ENCODE peak calls at places on chromosomes 13 and 19, in seven cellular contexts. One of them, this sample, is unnamed.

GRCh38 chr19:1285737-1286360 is at the start of gene EFNA2:
- DNase-seq in iris pigment epithelial cell: no peak
- DNase-seq in central memory CD4-positive, alpha-beta T cell: no peak
- DNase-seq in substantia nigra: no peak
- DNase-seq in memory B cell: no peak
- DNase-seq in stimulated activated CD4-positive, alpha-beta T cell treated with anti-CD3 and anti-CD28 coated beads, Interleukin-1b, Interleukin-23, amount 100 ng/mL, for 1 hour: no peak
- DNase-seq in neural crest cell: no peak
- DNase-seq in this sample: peak

GRCh38 chr19:38691938-38692457 is 44.5 kb downstream of the ACTN4 start:
- DNase-seq in neural crest cell: no peak
- DNase-seq in central memory CD4-positive, alpha-beta T cell: no peak
- DNase-seq in memory B cell: no peak
- DNase-seq in iris pigment epithelial cell: peak
- DNase-seq in substantia nigra: no peak
- DNase-seq in stimulated activated CD4-positive, alpha-beta T cell treated with anti-CD3 and anti-CD28 coated beads, Interleukin-1b, Interleukin-23, amount 100 ng/mL, for 1 hour: no peak
- DNase-seq in this sample: no peak

GRCh38 chr13:98436379-98436909 is 140.5 kb downstream of the STK24 start:
- DNase-seq in central memory CD4-positive, alpha-beta T cell: no peak
- DNase-seq in stimulated activated CD4-positive, alpha-beta T cell treated with anti-CD3 and anti-CD28 coated beads, Interleukin-1b, Interleukin-23, amount 100 ng/mL, for 1 hour: no peak
- DNase-seq in iris pigment epithelial cell: no peak
- DNase-seq in memory B cell: no peak
- DNase-seq in neural crest cell: no peak
- DNase-seq in substantia nigra: no peak
- DNase-seq in this sample: no peak

GRCh38 chr19:12952488-12953455 is 4.3 kb downstream of the GADD45GIP1 start:
- DNase-seq in neural crest cell: no peak
- DNase-seq in stimulated activated CD4-positive, alpha-beta T cell treated with anti-CD3 and anti-CD28 coated beads, Interleukin-1b, Interleukin-23, amount 100 ng/mL, for 1 hour: no peak
- DNase-seq in iris pigment epithelial cell: peak
- DNase-seq in substantia nigra: peak
- DNase-seq in memory B cell: no peak
- DNase-seq in central memory CD4-positive, alpha-beta T cell: no peak
- DNase-seq in this sample: no peak

GRCh38 chr13:74870865-74871264 is 611.1 kb downstream of the TBC1D4 start:
- DNase-seq in central memory CD4-positive, alpha-beta T cell: no peak
- DNase-seq in memory B cell: no peak
- DNase-seq in stimulated activated CD4-positive, alpha-beta T cell treated with anti-CD3 and anti-CD28 coated beads, Interleukin-1b, Interleukin-23, amount 100 ng/mL, for 1 hour: no peak
- DNase-seq in iris pigment epithelial cell: peak
- DNase-seq in neural crest cell: no peak
- DNase-seq in substantia nigra: no peak
- DNase-seq in this sample: no peak

GRCh38 chr19:29665215-29665825 is at the start of gene PLEKHF1:
- DNase-seq in stimulated activated CD4-positive, alpha-beta T cell treated with anti-CD3 and anti-CD28 coated beads, Interleukin-1b, Interleukin-23, amount 100 ng/mL, for 1 hour: peak
- DNase-seq in central memory CD4-positive, alpha-beta T cell: peak
- DNase-seq in memory B cell: peak
- DNase-seq in iris pigment epithelial cell: peak
- DNase-seq in neural crest cell: peak
- DNase-seq in substantia nigra: peak
- DNase-seq in this sample: peak

GRCh38 chr19:35288843-35289355 is 3.1 kb upstream of the MAG start:
- DNase-seq in iris pigment epithelial cell: no peak
- DNase-seq in memory B cell: no peak
- DNase-seq in neural crest cell: no peak
- DNase-seq in central memory CD4-positive, alpha-beta T cell: no peak
- DNase-seq in substantia nigra: no peak
- DNase-seq in stimulated activated CD4-positive, alpha-beta T cell treated with anti-CD3 and anti-CD28 coated beads, Interleukin-1b, Interleukin-23, amount 100 ng/mL, for 1 hour: no peak
- DNase-seq in this sample: no peak

GRCh38 chr13:95023405-95023804 is 277.8 kb downstream of the ABCC4 start:
- DNase-seq in substantia nigra: no peak
- DNase-seq in iris pigment epithelial cell: peak
- DNase-seq in central memory CD4-positive, alpha-beta T cell: no peak
- DNase-seq in memory B cell: no peak
- DNase-seq in stimulated activated CD4-positive, alpha-beta T cell treated with anti-CD3 and anti-CD28 coated beads, Interleukin-1b, Interleukin-23, amount 100 ng/mL, for 1 hour: no peak
- DNase-seq in neural crest cell: no peak
- DNase-seq in this sample: peak

GRCh38 chr13:92612892-92613291 is 613.7 kb upstream of the GPC6 start:
- DNase-seq in neural crest cell: no peak
- DNase-seq in central memory CD4-positive, alpha-beta T cell: no peak
- DNase-seq in substantia nigra: no peak
- DNase-seq in stimulated activated CD4-positive, alpha-beta T cell treated with anti-CD3 and anti-CD28 coated beads, Interleukin-1b, Interleukin-23, amount 100 ng/mL, for 1 hour: no peak
- DNase-seq in iris pigment epithelial cell: no peak
- DNase-seq in memory B cell: no peak
- DNase-seq in this sample: no peak

GRCh38 chr13:33284916-33285315 is 639 bp downstream of the STARD13 start:
- DNase-seq in substantia nigra: no peak
- DNase-seq in memory B cell: no peak
- DNase-seq in stimulated activated CD4-positive, alpha-beta T cell treated with anti-CD3 and anti-CD28 coated beads, Interleukin-1b, Interleukin-23, amount 100 ng/mL, for 1 hour: no peak
- DNase-seq in neural crest cell: no peak
- DNase-seq in iris pigment epithelial cell: peak
- DNase-seq in central memory CD4-positive, alpha-beta T cell: no peak
- DNase-seq in this sample: no peak

GRCh38 chr13:66567899-66568612 is 662.1 kb downstream of the PCDH9 start:
- DNase-seq in memory B cell: no peak
- DNase-seq in central memory CD4-positive, alpha-beta T cell: no peak
- DNase-seq in neural crest cell: no peak
- DNase-seq in substantia nigra: no peak
- DNase-seq in iris pigment epithelial cell: no peak
- DNase-seq in stimulated activated CD4-positive, alpha-beta T cell treated with anti-CD3 and anti-CD28 coated beads, Interleukin-1b, Interleukin-23, amount 100 ng/mL, for 1 hour: no peak
- DNase-seq in this sample: no peak

GRCh38 chr19:782195-783043 is 14.8 kb upstream of the PTBP1 start:
- DNase-seq in substantia nigra: no peak
- DNase-seq in stimulated activated CD4-positive, alpha-beta T cell treated with anti-CD3 and anti-CD28 coated beads, Interleukin-1b, Interleukin-23, amount 100 ng/mL, for 1 hour: no peak
- DNase-seq in memory B cell: no peak
- DNase-seq in iris pigment epithelial cell: peak
- DNase-seq in central memory CD4-positive, alpha-beta T cell: no peak
- DNase-seq in neural crest cell: no peak
- DNase-seq in this sample: peak

This sample was measured in iPS-NIHi11.